ENCODE peak calls at places on chromosomes 12 and 14, in nine cellular contexts. J, H, T, S, L, W, U, Y and C are unnamed samples. For H3K36me3, the result is how much of the 10 kb centered on the place peaks cover.

GRCh38 chr12:9099552-9100190 is 16.0 kb downstream of the A2M start:
- DNase-seq in U (no peak), J (no peak), Y (no peak), H (no peak), S (no peak), T (no peak), W (no peak), L (no peak), C (no peak)

GRCh38 chr14:94043756-94044475 is 17.8 kb downstream of the OTUB2 start:
- DNase-seq in U (no peak), Y (no peak), S (no peak), W (no peak), T (no peak), L (no peak), J (no peak), H (no peak), C (no peak)

GRCh38 chr14:39395555-39396254 is 36.5 kb downstream of the FBXO33 start:
- DNase-seq in S (no peak), J (no peak), W (peak), Y (peak), U (no peak), L (no peak), H (peak), T (no peak), C (no peak)

GRCh38 chr14:73462078-73462715 is 3.9 kb upstream of the NUMB start:
- DNase-seq in T (peak), Y (no peak), U (no peak), W (peak), J (no peak), S (peak), L (peak), H (no peak), C (peak)

GRCh38 chr12:6507102-6507998 is 13.4 kb downstream of the NCAPD2 start:
- DNase-seq in W (peak), U (no peak), L (no peak), S (no peak), H (peak), T (peak), Y (no peak), J (no peak), C (no peak)

GRCh38 chr12:5806376-5807089 is 138.5 kb downstream of the ANO2 start:
- DNase-seq in W (peak), T (peak), Y (peak), L (no peak), U (no peak), H (no peak), J (no peak), S (no peak), C (no peak)

GRCh38 chr12:123801573-123802178 is 39.6 kb downstream of the DNAH10 start:
- DNase-seq in J (no peak), T (peak), U (peak), Y (peak), S (no peak), H (peak), W (peak), L (no peak), C (no peak)

GRCh38 chr12:75884465-75884985 is 147.1 kb downstream of the PHLDA1 start:
- DNase-seq in Y (no peak), J (no peak), S (no peak), H (no peak), U (no peak), T (no peak), L (no peak), W (no peak), C (no peak)

GRCh38 chr14:63039800-63040380 is 5.4 kb downstream of the KCNH5 start:
- DNase-seq in H (peak), L (no peak), W (peak), T (peak), U (peak), J (no peak), S (no peak), Y (peak), C (no peak)

GRCh38 chr12:132646850-132647249 is 28.3 kb downstream of the P2RX2 start:
- DNase-seq in S (no peak), T (no peak), H (no peak), L (no peak), W (no peak), J (no peak), Y (no peak), U (no peak), C (no peak)
- H3K36me3 ChIP-seq in S (under half), T (half or more), H (under half), L (half or more), W (under half), J (under half), Y (half or more), U (under half), C (under half)

GRCh38 chr14:103654619-103655018 is 25.6 kb downstream of the KLC1 start:
- DNase-seq in W (no peak), L (no peak), Y (no peak), J (no peak), T (no peak), H (peak), U (no peak), S (no peak), C (no peak)

GRCh38 chr14:103656031-103656757 is 27.2 kb downstream of the KLC1 start:
- DNase-seq in T (no peak), S (no peak), J (no peak), L (no peak), W (peak), H (no peak), Y (no peak), U (no peak), C (no peak)

GRCh38 chr14:103659631-103660030 is 30.6 kb downstream of the KLC1 start:
- DNase-seq in S (no peak), J (no peak), W (no peak), Y (no peak), U (no peak), T (no peak), L (no peak), H (no peak), C (no peak)

GRCh38 chr14:103657466-103657865 is 28.5 kb downstream of the KLC1 start:
- DNase-seq in U (no peak), H (no peak), J (no peak), Y (no peak), W (peak), L (no peak), T (peak), S (no peak), C (no peak)

GRCh38 chr14:103656758-103657133 is 27.7 kb downstream of the KLC1 start:
- DNase-seq in T (no peak), W (no peak), J (no peak), U (no peak), S (no peak), Y (no peak), L (no peak), H (no peak), C (no peak)
- H3K36me3 ChIP-seq in T (half or more), W (half or more), J (half or more), U (under half), S (under half), Y (half or more), L (half or more), H (under half), C (under half)

GRCh38 chr14:101898416-101898815 is 66.0 kb upstream of the DYNC1H1 start:
- DNase-seq in Y (no peak), L (no peak), S (no peak), J (no peak), H (no peak), U (no peak), T (no peak), W (no peak), C (no peak)
- H3K36me3 ChIP-seq in Y (half or more), L (half or more), S (under half), J (half or more), H (under half), U (half or more), T (half or more), W (half or more), C (under half)

GRCh38 chr14:104697317-104697703 is 7.9 kb downstream of the INF2 start:
- DNase-seq in U (no peak), T (no peak), H (no peak), J (no peak), Y (no peak), W (no peak), L (no peak), S (no peak), C (no peak)
- H3K36me3 ChIP-seq in U (under half), T (under half), H (under half), J (under half), Y (under half), W (under half), L (under half), S (under half), C (under half)

DNA sequence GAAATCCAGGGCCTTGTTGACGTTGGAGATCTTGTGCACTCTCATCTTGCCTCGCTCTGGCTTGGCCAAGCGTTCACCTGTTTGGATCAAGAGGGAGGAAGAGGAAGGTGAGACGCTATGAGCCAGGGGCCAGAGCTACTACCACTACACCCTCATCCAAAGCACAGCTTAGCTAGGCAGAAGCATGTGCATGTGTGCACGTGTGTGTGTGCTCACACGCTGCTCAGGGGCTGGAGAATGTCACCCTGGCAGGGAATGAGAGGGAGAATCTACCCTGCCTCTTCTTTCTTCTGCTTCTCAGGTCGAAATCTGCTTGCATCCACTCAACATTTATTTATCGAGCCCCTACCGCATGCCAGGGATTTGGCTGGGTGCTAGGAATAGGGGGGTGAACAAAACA is 58.1 kb downstream of the ACTN1 start:
- DNase-seq in S (no peak), L (no peak), T (no peak), J (no peak), U (no peak), W (no peak), Y (no peak), H (no peak), C (no peak)
- H3K36me3 ChIP-seq in S (under half), L (under half), T (half or more), J (under half), U (under half), W (half or more), Y (half or more), H (under half), C (under half)

GRCh38 chr12:108833757-108834472 is 23.5 kb downstream of the SSH1 start:
- DNase-seq in H (no peak), U (no peak), L (peak), J (no peak), W (peak), S (peak), T (peak), Y (no peak), C (no peak)
- H3K36me3 ChIP-seq in H (under half), U (under half), L (under half), J (under half), W (under half), S (under half), T (under half), Y (under half), C (under half)

GRCh38 chr14:21255385-21256101 is 13.7 kb downstream of the HNRNPC start:
- DNase-seq in T (peak), W (peak), S (no peak), J (no peak), U (no peak), Y (no peak), L (no peak), H (no peak), C (no peak)
- H3K36me3 ChIP-seq in T (half or more), W (under half), S (under half), J (under half), U (half or more), Y (half or more), L (under half), H (under half), C (under half)

GRCh38 chr14:89187501-89187900 is 229.5 kb downstream of the FOXN3 start:
- DNase-seq in H (no peak), U (no peak), T (no peak), L (no peak), Y (no peak), S (no peak), J (no peak), W (no peak), C (no peak)
- H3K36me3 ChIP-seq in H (under half), U (under half), T (under half), L (under half), Y (under half), S (under half), J (under half), W (under half), C (under half)

GRCh38 chr12:110732572-110732971 is 10.1 kb downstream of the PPP1CC start:
- DNase-seq in J (no peak), W (no peak), Y (no peak), L (no peak), H (no peak), U (no peak), S (no peak), T (no peak), C (no peak)
- H3K36me3 ChIP-seq in J (under half), W (under half), Y (half or more), L (under half), H (under half), U (half or more), S (under half), T (under half), C (under half)

GRCh38 chr14:90344920-90345557 is 13.3 kb upstream of the NRDE2 start:
- DNase-seq in S (no peak), Y (no peak), T (no peak), H (peak), L (no peak), J (no peak), U (no peak), W (peak), C (no peak)

GRCh38 chr14:90342327-90342726 is 10.6 kb upstream of the NRDE2 start:
- DNase-seq in S (no peak), L (no peak), J (no peak), U (no peak), T (no peak), Y (no peak), W (no peak), H (no peak), C (no peak)

GRCh38 chr14:90341784-90342183 is 10.0 kb upstream of the NRDE2 start:
- DNase-seq in T (no peak), H (no peak), W (no peak), S (no peak), J (no peak), U (no peak), L (no peak), Y (no peak), C (no peak)

GRCh38 chr14:90348270-90348669 is 16.5 kb upstream of the NRDE2 start:
- DNase-seq in J (no peak), Y (no peak), S (no peak), U (no peak), T (no peak), H (no peak), W (no peak), L (no peak), C (no peak)

DNA sequence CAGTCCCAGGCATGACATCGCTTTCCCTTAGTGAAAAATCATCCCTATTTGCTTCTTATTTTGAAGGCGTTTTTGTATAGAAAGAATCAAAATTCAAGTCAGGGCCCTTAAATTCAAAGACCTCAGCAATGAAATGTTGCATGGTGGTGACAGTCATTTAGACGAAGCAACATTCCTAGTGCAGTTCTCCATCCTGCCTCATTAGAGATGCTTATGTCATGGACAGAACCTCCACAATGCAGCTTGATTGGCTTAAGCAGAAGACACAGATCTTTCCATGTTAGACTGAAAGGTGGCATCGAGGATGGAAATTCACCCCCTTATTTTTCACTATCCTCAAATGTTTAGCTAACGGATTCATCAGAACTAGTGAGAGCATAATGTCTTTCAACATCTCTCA is 12.5 kb upstream of the NRDE2 start:
- DNase-seq in L (no peak), J (no peak), T (no peak), S (no peak), Y (no peak), U (no peak), W (no peak), H (no peak), C (no peak)
- H3K36me3 ChIP-seq in L (under half), J (under half), T (under half), S (under half), Y (under half), U (under half), W (under half), H (under half), C (under half)